ENCODE peak calls at places on chromosomes 1 and 21, in six cellular contexts. J is heart left ventricle, P is uterus, K is fibroblast of the aortic adventitia, L is AG04449, N is NB4. S is an unnamed sample.

GRCh38 chr1:3289502-3289901 is 165.0 kb upstream of the ARHGEF16 start:
- DNase-seq in N (no peak), K (no peak), L (no peak), P (no peak), J (no peak), S (no peak)

GRCh38 chr21:27519357-27519756 is 552.5 kb upstream of the ADAMTS5 start:
- DNase-seq in P (no peak), J (no peak), L (peak; percentile 73), N (no peak), K (peak; percentile 91), S (peak; percentile 87)

GRCh38 chr1:185520188-185520935 is 203.3 kb upstream of the IVNS1ABP start:
- DNase-seq in N (peak; percentile 20), P (no peak), J (no peak), L (no peak), K (no peak), S (peak; percentile 16)

GRCh38 chr1:225877570-225877969 is 4.6 kb downstream of the TMEM63A start:
- DNase-seq in K (peak; percentile 55), P (peak; percentile 61), N (peak; percentile 57), L (no peak), J (peak; percentile 74), S (peak; percentile 57)

GRCh38 chr1:30707412-30708360 is 15.7 kb downstream of the MATN1 start:
- DNase-seq in J (peak; percentile 81), L (no peak), N (peak; percentile 71), P (peak; percentile 75), K (peak; percentile 66), S (peak; percentile 78)

GRCh38 chr1:31524196-31524967 is 51.9 kb upstream of the TINAGL1 start:
- DNase-seq in J (no peak), P (no peak), L (no peak), N (peak; percentile 89), K (no peak), S (no peak)

GRCh38 chr1:214219916-214220315 is 61.0 kb upstream of the SMYD2 start:
- DNase-seq in J (no peak), P (no peak), K (no peak), L (no peak), N (no peak), S (no peak)

GRCh38 chr1:172976222-172977041 is 74.3 kb downstream of the TNFSF18 start:
- DNase-seq in J (no peak), P (no peak), N (no peak), K (peak; percentile 96), L (no peak), S (peak; percentile 88)

GRCh38 chr1:183689770-183690204 is 36.7 kb upstream of the APOBEC4 start:
- DNase-seq in N (no peak), J (no peak), K (no peak), P (no peak), L (no peak), S (no peak)

GRCh38 chr1:219460561-219461511 is 152.1 kb downstream of the ZC3H11B start:
- DNase-seq in J (no peak), N (peak; percentile 64), L (no peak), P (no peak), K (no peak), S (peak; percentile 14)

GRCh38 chr1:71565267-71565666 is 484.4 kb upstream of the ZRANB2 start:
- DNase-seq in N (no peak), P (no peak), K (peak; percentile 29), L (peak; percentile 41), J (no peak), S (no peak)

GRCh38 chr1:19643602-19644419 is at the start of gene NBL1:
- DNase-seq in N (peak; percentile 72), K (peak; percentile 64), J (peak; percentile 87), P (peak; percentile 78), L (no peak), S (peak; percentile 80)

GRCh38 chr1:226603976-226604845 is 55.6 kb downstream of the STUM start:
- DNase-seq in J (no peak), P (no peak), L (no peak), K (no peak), N (no peak), S (peak; percentile 3)

GRCh38 chr1:224113005-224113404 is 906 bp upstream of the FBXO28 start:
- DNase-seq in L (no peak), N (no peak), P (no peak), K (no peak), J (no peak), S (no peak)

GRCh38 chr1:94334156-94334555 is 84.0 kb upstream of the ABCD3 start:
- DNase-seq in P (no peak), J (no peak), L (no peak), K (peak; percentile 15), N (no peak), S (peak; percentile 39)

GRCh38 chr1:234654002-234654733 is 44.2 kb upstream of the IRF2BP2 start:
- DNase-seq in J (no peak), K (no peak), N (no peak), P (no peak), L (no peak), S (no peak)

GRCh38 chr1:160460683-160461287 is 60.4 kb downstream of the VANGL2 start:
- DNase-seq in P (no peak), K (no peak), L (no peak), N (peak; percentile 50), J (no peak), S (no peak)

GRCh38 chr1:39391741-39392679 is 99.4 kb upstream of the BMP8A start:
- DNase-seq in N (no peak), L (peak; percentile 24), K (peak; percentile 94), J (no peak), P (peak; percentile 38), S (peak; percentile 84)

DNA sequence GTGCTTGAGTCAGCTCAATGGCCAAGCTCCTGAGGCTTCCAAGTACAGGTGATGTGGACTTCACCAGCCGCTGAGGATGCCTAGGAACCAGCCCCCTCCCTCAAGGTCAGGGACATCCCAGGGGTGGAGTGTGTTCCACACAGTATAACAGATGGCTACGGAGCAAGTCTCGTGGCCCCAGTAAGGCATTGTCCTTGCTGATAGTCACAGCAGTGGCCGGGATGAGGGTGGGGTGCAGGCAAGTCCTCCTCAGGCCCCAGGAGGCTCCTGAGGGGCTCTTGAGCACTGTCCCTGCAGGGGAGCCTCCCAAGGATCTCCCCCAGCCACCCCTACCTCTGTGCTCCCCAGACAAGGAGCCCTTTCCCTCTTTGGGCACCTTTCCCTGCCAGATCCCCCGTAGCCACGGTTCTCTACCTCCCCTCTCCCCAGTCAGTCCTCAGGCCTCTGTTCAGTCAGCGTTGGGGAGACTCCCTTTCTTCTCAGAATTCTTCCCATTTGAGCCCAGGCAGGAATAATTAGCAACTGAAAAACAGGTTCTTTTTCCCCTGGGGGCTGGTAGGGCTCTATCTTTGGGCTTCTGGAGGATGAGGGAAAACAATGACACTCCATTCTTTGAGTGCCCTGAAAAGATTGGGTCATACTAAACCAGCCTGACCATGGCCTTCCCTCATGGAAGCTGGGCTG is 7.1 kb upstream of the THEM5 start:
- DNase-seq in K (no peak), P (no peak), N (no peak), J (no peak), L (no peak), S (no peak)
- H3K4me3 ChIP-seq in K (no peak overlapping the region), P (no peak overlapping the region), N (no peak overlapping the region), J (no peak overlapping the region), L (no peak overlapping the region), S (no peak overlapping the region)

DNA sequence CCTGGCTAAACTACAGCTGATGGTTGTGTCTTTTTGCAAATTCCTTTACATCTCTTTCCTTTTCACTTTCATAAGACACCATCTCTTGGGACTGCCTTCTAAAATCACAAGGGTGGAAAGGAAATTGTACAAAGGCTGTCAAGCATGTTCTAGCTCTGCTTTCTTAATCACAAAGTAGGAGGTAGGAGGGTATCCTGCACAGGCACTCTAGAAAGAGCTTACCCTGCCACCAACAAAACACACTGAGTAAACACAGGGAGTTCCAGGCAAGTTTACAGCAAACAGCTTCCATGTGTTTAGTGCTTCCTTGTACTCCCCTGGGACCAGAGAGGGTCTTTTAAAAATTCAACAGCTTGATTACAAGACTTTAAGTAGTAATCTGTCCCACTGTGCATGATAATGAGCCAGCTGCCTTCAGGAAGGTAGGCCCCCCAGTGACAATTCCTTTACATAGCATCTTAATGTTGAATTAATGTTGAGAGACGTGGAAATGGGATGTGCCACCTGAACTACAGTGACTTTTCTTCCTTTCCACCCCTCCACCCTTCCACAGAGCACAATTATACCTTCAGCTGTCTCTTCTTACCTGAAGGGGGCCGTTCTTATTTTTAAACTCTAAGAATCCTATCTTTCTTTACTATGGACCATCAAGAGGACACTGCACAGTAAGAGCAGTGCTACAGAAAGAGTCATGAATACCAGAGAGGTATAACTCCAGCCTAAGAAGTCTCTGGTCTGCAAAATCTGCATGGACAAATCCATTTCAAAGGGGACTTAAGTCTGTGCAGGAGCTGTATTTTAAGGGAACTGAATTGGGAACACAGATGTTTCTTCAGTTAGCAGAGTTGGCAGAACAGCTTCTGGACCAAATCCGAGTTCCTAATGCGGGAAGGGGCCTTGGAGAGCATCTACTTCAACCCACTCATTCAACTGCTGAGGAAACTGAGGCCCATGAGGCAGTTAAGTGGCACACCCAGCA is 2.2 kb downstream of the PLPP3 start:
- DNase-seq in N (peak; percentile 20), J (no peak), L (no peak), K (peak; percentile 62), P (no peak), S (peak; percentile 60)
- TF ChIP-seq CTCF in N (no peak), J (peak; percentile 20), L (peak; percentile 37), K (peak; percentile 42), P (peak; percentile 44), S (peak; percentile 60)

GRCh38 chr1:12539320-12539704 is 78.7 kb downstream of the DHRS3 start:
- DNase-seq in J (no peak), P (no peak), K (no peak), L (no peak), N (no peak), S (no peak)

GRCh38 chr1:12540580-12541273 is 77.3 kb downstream of the DHRS3 start:
- DNase-seq in P (no peak), N (no peak), L (no peak), K (no peak), J (no peak), S (no peak)

GRCh38 chr1:12537906-12538461 is 80.0 kb downstream of the DHRS3 start:
- DNase-seq in L (no peak), J (no peak), N (no peak), P (no peak), K (no peak), S (no peak)

GRCh38 chr1:12541274-12542137 is 76.5 kb downstream of the DHRS3 start:
- DNase-seq in K (peak; percentile 88), J (no peak), N (no peak), L (no peak), P (peak; percentile 54), S (peak; percentile 94)

GRCh38 chr1:12539705-12540579 is 78.1 kb downstream of the DHRS3 start:
- DNase-seq in P (peak; percentile 87), N (peak; percentile 49), L (peak; percentile 31), J (peak; percentile 88), K (peak; percentile 98), S (peak; percentile 99)
- H3K4me3 ChIP-seq in P (no peak overlapping the region), N (no peak overlapping the region), L (no peak overlapping the region), J (no peak overlapping the region), K (no peak overlapping the region), S (peak overlapping the region; percentile 14)

GRCh38 chr1:87673748-87674147 is 345.1 kb downstream of the LMO4 start:
- DNase-seq in K (peak; percentile 16), P (no peak), J (no peak), L (no peak), N (no peak), S (peak; percentile 25)
- TF ChIP-seq CTCF in K (peak; percentile 16), P (no peak), J (no peak), L (no peak), N (no peak), S (peak; percentile 39)